ENCODE peak calls at places on chromosomes 11 and 22, in ten cellular contexts. One of them, this sample, is unnamed.

GRCh38 chr11:75105462-75105925 is 8.8 kb upstream of the OR2AT4 start:
- DNase-seq in D721Med: no peak
- DNase-seq in fibroblast of the aortic adventitia: peak
- DNase-seq in neuronal stem cell: peak
- DNase-seq in LHCN-M2: peak
- DNase-seq in hippocampal formation: no peak
- DNase-seq in heart left ventricle: no peak
- DNase-seq in NCI-H1048: no peak
- DNase-seq in EL: peak
- DNase-seq in T1000: no peak
- DNase-seq in this sample: no peak

GRCh38 chr22:31346255-31346732 is at the start of gene PATZ1:
- DNase-seq in D721Med: peak
- DNase-seq in hippocampal formation: peak
- DNase-seq in heart left ventricle: peak
- DNase-seq in fibroblast of the aortic adventitia: peak
- DNase-seq in T1000: peak
- DNase-seq in EL: peak
- DNase-seq in neuronal stem cell: peak
- DNase-seq in LHCN-M2: peak
- DNase-seq in NCI-H1048: peak
- DNase-seq in this sample: peak

GRCh38 chr11:69080361-69080973 is 31.7 kb downstream of the TPCN2 start:
- DNase-seq in NCI-H1048: no peak
- DNase-seq in neuronal stem cell: no peak
- DNase-seq in heart left ventricle: no peak
- DNase-seq in T1000: peak
- DNase-seq in LHCN-M2: peak
- DNase-seq in EL: peak
- DNase-seq in D721Med: no peak
- DNase-seq in fibroblast of the aortic adventitia: no peak
- DNase-seq in hippocampal formation: no peak
- DNase-seq in this sample: peak

GRCh38 chr11:7575841-7576451 is 62.1 kb downstream of the PPFIBP2 start:
- DNase-seq in LHCN-M2: peak
- DNase-seq in neuronal stem cell: no peak
- DNase-seq in hippocampal formation: no peak
- DNase-seq in heart left ventricle: peak
- DNase-seq in NCI-H1048: no peak
- DNase-seq in fibroblast of the aortic adventitia: no peak
- DNase-seq in D721Med: no peak
- DNase-seq in T1000: peak
- DNase-seq in EL: peak
- DNase-seq in this sample: no peak

GRCh38 chr22:47193606-47194316 is 431.3 kb downstream of the TBC1D22A start:
- DNase-seq in T1000: no peak
- DNase-seq in LHCN-M2: no peak
- DNase-seq in NCI-H1048: no peak
- DNase-seq in EL: no peak
- DNase-seq in fibroblast of the aortic adventitia: no peak
- DNase-seq in heart left ventricle: no peak
- DNase-seq in hippocampal formation: no peak
- DNase-seq in neuronal stem cell: no peak
- DNase-seq in D721Med: no peak
- DNase-seq in this sample: no peak

GRCh38 chr11:45141631-45142030 is 4.8 kb upstream of the PRDM11 start:
- DNase-seq in EL: no peak
- DNase-seq in D721Med: no peak
- DNase-seq in T1000: no peak
- DNase-seq in LHCN-M2: no peak
- DNase-seq in NCI-H1048: no peak
- DNase-seq in neuronal stem cell: no peak
- DNase-seq in fibroblast of the aortic adventitia: no peak
- DNase-seq in hippocampal formation: no peak
- DNase-seq in heart left ventricle: no peak
- DNase-seq in this sample: no peak

GRCh38 chr22:48751539-48752437 is 1075.9 kb downstream of the BRD1 start:
- DNase-seq in hippocampal formation: no peak
- DNase-seq in LHCN-M2: no peak
- DNase-seq in fibroblast of the aortic adventitia: no peak
- DNase-seq in neuronal stem cell: no peak
- DNase-seq in EL: no peak
- DNase-seq in T1000: no peak
- DNase-seq in heart left ventricle: peak
- DNase-seq in NCI-H1048: no peak
- DNase-seq in D721Med: no peak
- DNase-seq in this sample: no peak

GRCh38 chr11:122923302-122923701 is 40.7 kb downstream of the JHY start:
- DNase-seq in T1000: no peak
- DNase-seq in EL: no peak
- DNase-seq in LHCN-M2: no peak
- DNase-seq in fibroblast of the aortic adventitia: no peak
- DNase-seq in heart left ventricle: no peak
- DNase-seq in D721Med: no peak
- DNase-seq in hippocampal formation: no peak
- DNase-seq in neuronal stem cell: no peak
- DNase-seq in NCI-H1048: no peak
- DNase-seq in this sample: no peak

GRCh38 chr22:19527861-19528417 is 3.7 kb upstream of the CLDN5 start:
- DNase-seq in EL: peak
- DNase-seq in fibroblast of the aortic adventitia: no peak
- DNase-seq in D721Med: no peak
- DNase-seq in heart left ventricle: no peak
- DNase-seq in hippocampal formation: no peak
- DNase-seq in T1000: no peak
- DNase-seq in NCI-H1048: no peak
- DNase-seq in neuronal stem cell: no peak
- DNase-seq in LHCN-M2: peak
- DNase-seq in this sample: peak

GRCh38 chr11:35321532-35322320 is 97.6 kb downstream of the SLC1A2 start:
- DNase-seq in fibroblast of the aortic adventitia: peak
- DNase-seq in LHCN-M2: peak
- DNase-seq in NCI-H1048: no peak
- DNase-seq in hippocampal formation: no peak
- DNase-seq in neuronal stem cell: no peak
- DNase-seq in heart left ventricle: peak
- DNase-seq in T1000: no peak
- DNase-seq in D721Med: no peak
- DNase-seq in EL: peak
- DNase-seq in this sample: peak

GRCh38 chr11:20156280-20156875 is 3.9 kb downstream of the DBX1 start:
- DNase-seq in neuronal stem cell: no peak
- DNase-seq in fibroblast of the aortic adventitia: no peak
- DNase-seq in NCI-H1048: no peak
- DNase-seq in hippocampal formation: no peak
- DNase-seq in heart left ventricle: no peak
- DNase-seq in EL: no peak
- DNase-seq in D721Med: no peak
- DNase-seq in LHCN-M2: no peak
- DNase-seq in T1000: no peak
- DNase-seq in this sample: no peak

GRCh38 chr22:25223269-25223850 is 3.9 kb downstream of the CRYBB2 start:
- DNase-seq in heart left ventricle: no peak
- DNase-seq in LHCN-M2: no peak
- DNase-seq in fibroblast of the aortic adventitia: no peak
- DNase-seq in T1000: no peak
- DNase-seq in EL: no peak
- DNase-seq in hippocampal formation: no peak
- DNase-seq in D721Med: no peak
- DNase-seq in NCI-H1048: no peak
- DNase-seq in neuronal stem cell: peak
- DNase-seq in this sample: no peak

GRCh38 chr22:23537421-23537820 is 42.7 kb downstream of the IGLL1 start:
- DNase-seq in heart left ventricle: no peak
- DNase-seq in LHCN-M2: no peak
- DNase-seq in T1000: no peak
- DNase-seq in NCI-H1048: no peak
- DNase-seq in D721Med: no peak
- DNase-seq in EL: no peak
- DNase-seq in fibroblast of the aortic adventitia: no peak
- DNase-seq in hippocampal formation: no peak
- DNase-seq in neuronal stem cell: no peak
- DNase-seq in this sample: no peak

GRCh38 chr11:3122775-3123201 is 42.3 kb downstream of the OSBPL5 start:
- DNase-seq in T1000: no peak
- DNase-seq in fibroblast of the aortic adventitia: no peak
- DNase-seq in LHCN-M2: no peak
- DNase-seq in hippocampal formation: no peak
- DNase-seq in neuronal stem cell: no peak
- DNase-seq in heart left ventricle: no peak
- DNase-seq in D721Med: no peak
- DNase-seq in NCI-H1048: no peak
- DNase-seq in EL: no peak
- DNase-seq in this sample: no peak

GRCh38 chr11:119316017-119316728 is 757 bp downstream of the MCAM start:
- DNase-seq in D721Med: no peak
- DNase-seq in fibroblast of the aortic adventitia: no peak
- DNase-seq in heart left ventricle: peak
- DNase-seq in NCI-H1048: no peak
- DNase-seq in T1000: no peak
- DNase-seq in neuronal stem cell: no peak
- DNase-seq in LHCN-M2: peak
- DNase-seq in EL: peak
- DNase-seq in hippocampal formation: peak
- DNase-seq in this sample: no peak

GRCh38 chr11:92451081-92451480 is 226.5 kb downstream of the FAT3 start:
- DNase-seq in D721Med: no peak
- DNase-seq in fibroblast of the aortic adventitia: no peak
- DNase-seq in heart left ventricle: no peak
- DNase-seq in T1000: no peak
- DNase-seq in hippocampal formation: no peak
- DNase-seq in EL: no peak
- DNase-seq in NCI-H1048: no peak
- DNase-seq in neuronal stem cell: no peak
- DNase-seq in LHCN-M2: no peak
- DNase-seq in this sample: no peak

GRCh38 chr11:134243913-134244312 is 9.2 kb downstream of the THYN1 start:
- DNase-seq in hippocampal formation: no peak
- DNase-seq in NCI-H1048: no peak
- DNase-seq in D721Med: no peak
- DNase-seq in neuronal stem cell: no peak
- DNase-seq in LHCN-M2: no peak
- DNase-seq in fibroblast of the aortic adventitia: no peak
- DNase-seq in EL: no peak
- DNase-seq in T1000: no peak
- DNase-seq in heart left ventricle: no peak
- DNase-seq in this sample: no peak

GRCh38 chr11:15893080-15893492 is 463.3 kb downstream of the SOX6 start:
- DNase-seq in LHCN-M2: no peak
- DNase-seq in heart left ventricle: no peak
- DNase-seq in hippocampal formation: no peak
- DNase-seq in NCI-H1048: no peak
- DNase-seq in fibroblast of the aortic adventitia: peak
- DNase-seq in D721Med: no peak
- DNase-seq in EL: peak
- DNase-seq in neuronal stem cell: no peak
- DNase-seq in T1000: no peak
- DNase-seq in this sample: no peak

GRCh38 chr11:72937439-72937838 is 123.2 kb downstream of the ATG16L2 start:
- DNase-seq in neuronal stem cell: no peak
- DNase-seq in hippocampal formation: no peak
- DNase-seq in heart left ventricle: no peak
- DNase-seq in LHCN-M2: no peak
- DNase-seq in fibroblast of the aortic adventitia: no peak
- DNase-seq in EL: no peak
- DNase-seq in D721Med: no peak
- DNase-seq in NCI-H1048: no peak
- DNase-seq in T1000: no peak
- DNase-seq in this sample: no peak

This sample was measured in HCEC 1CT.